ENCODE peak calls at places on chromosome 20, in six cellular contexts. K is HAP-1; T is activated CD4-positive, alpha-beta T cell treated with anti-CD3 and anti-CD28 coated beads for 48 hours; V is MG63; C is A673; Y is NCI-H146. L is an unnamed sample.

GRCh38 chr20:14193885-14194284 is 143.5 kb downstream of the FLRT3 start:
- DNase-seq in K (no peak), T (no peak), V (no peak), C (peak; percentile 0), Y (peak; percentile 23), L (no peak)

GRCh38 chr20:54557836-54558590 is 82.6 kb downstream of the DOK5 start:
- DNase-seq in K (no peak), T (no peak), V (no peak), C (no peak), Y (no peak), L (no peak)

GRCh38 chr20:2797136-2797983 is 3.1 kb downstream of the CPXM1 start:
- DNase-seq in K (no peak), T (no peak), V (no peak), C (no peak), Y (no peak), L (no peak)

GRCh38 chr20:21232546-21233280 is 70.4 kb upstream of the XRN2 start:
- DNase-seq in K (no peak), T (no peak), V (no peak), C (no peak), Y (peak; percentile 40), L (no peak)

GRCh38 chr20:5970381-5970780 is 19.9 kb downstream of the MCM8 start:
- DNase-seq in K (no peak), T (no peak), V (no peak), C (no peak), Y (no peak), L (no peak)

GRCh38 chr20:48387675-48388074 is 440.1 kb downstream of the PREX1 start:
- DNase-seq in K (no peak), T (no peak), V (no peak), C (no peak), Y (no peak), L (no peak)

GRCh38 chr20:59777814-59778575 is 155.4 kb downstream of the SYCP2 start:
- DNase-seq in K (no peak), T (no peak), V (no peak), C (no peak), Y (no peak), L (peak; percentile 75)

GRCh38 chr20:52219441-52219840 is 27.9 kb upstream of the ZFP64 start:
- DNase-seq in K (no peak), T (no peak), V (no peak), C (peak; percentile 22), Y (peak; percentile 36), L (no peak)

GRCh38 chr20:3820048-3820900 is at the start of gene AP5S1:
- DNase-seq in K (peak; percentile 96), T (peak; percentile 93), V (peak; percentile 94), C (peak; percentile 95), Y (peak; percentile 96), L (peak; percentile 98)

GRCh38 chr20:53142225-53142624 is 170.1 kb downstream of the TSHZ2 start:
- DNase-seq in K (no peak), T (no peak), V (no peak), C (peak; percentile 67), Y (no peak), L (no peak)

GRCh38 chr20:53116733-53117132 is 144.6 kb downstream of the TSHZ2 start:
- DNase-seq in K (no peak), T (no peak), V (no peak), C (no peak), Y (no peak), L (no peak)

GRCh38 chr20:16708590-16708989 is 21.2 kb upstream of the SNRPB2 start:
- DNase-seq in K (no peak), T (no peak), V (no peak), C (no peak), Y (no peak), L (no peak)

GRCh38 chr20:24752612-24753011 is 196.5 kb upstream of the CST7 start:
- DNase-seq in K (no peak), T (no peak), V (no peak), C (no peak), Y (no peak), L (peak; percentile 87)

GRCh38 chr20:25325997-25326396 is 64.6 kb downstream of the ABHD12 start:
- DNase-seq in K (no peak), T (no peak), V (no peak), C (no peak), Y (no peak), L (no peak)

GRCh38 chr20:38633577-38634093 is 32.0 kb downstream of the ARHGAP40 start:
- DNase-seq in K (peak; percentile 59), T (peak; percentile 75), V (peak; percentile 54), C (peak; percentile 74), Y (peak; percentile 77), L (no peak)

GRCh38 chr20:46582648-46583047 is 32.2 kb upstream of the OCSTAMP start:
- DNase-seq in K (no peak), T (no peak), V (no peak), C (no peak), Y (peak; percentile 57), L (no peak)

L was measured in vagina.